ENCODE peak calls at places on chromosomes 5 and 9, in five cellular contexts. A is SW 1271; Z is cardiac septum; T is activated naive CD4-positive, alpha-beta T cell; H is CD4-positive, alpha-beta memory T cell. M is an unnamed sample.

GRCh38 chr5:99586878-99587277 is 658.1 kb upstream of the CHD1 start:
- DNase-seq in A (no peak), Z (no peak), T (no peak), H (no peak), M (no peak)

GRCh38 chr9:123871781-123872180 is 58.1 kb downstream of the DENND1A start:
- DNase-seq in A (no peak), Z (no peak), T (no peak), H (no peak), M (no peak)

GRCh38 chr9:6054280-6055099 is 39.1 kb upstream of the RANBP6 start:
- DNase-seq in A (peak), Z (no peak), T (no peak), H (peak), M (peak)

GRCh38 chr5:39198080-39198479 is 21.3 kb downstream of the FYB1 start:
- DNase-seq in A (no peak), Z (no peak), T (no peak), H (no peak), M (no peak)

GRCh38 chr5:572398-573019 is 39.6 kb upstream of the CEP72 start:
- DNase-seq in A (no peak), Z (no peak), T (no peak), H (no peak), M (no peak)

GRCh38 chr9:115118471-115119156 is 657 bp upstream of the TNC start:
- DNase-seq in A (peak), Z (no peak), T (no peak), H (no peak), M (no peak)

GRCh38 chr5:177098103-177098771 is 11.5 kb downstream of the FGFR4 start:
- DNase-seq in A (no peak), Z (no peak), T (no peak), H (no peak), M (no peak)

GRCh38 chr9:81389569-81389993 is 299.8 kb downstream of the TLE1 start:
- DNase-seq in A (peak), Z (no peak), T (no peak), H (no peak), M (no peak)

GRCh38 chr9:78654324-78654723 is 357.4 kb downstream of the PSAT1 start:
- DNase-seq in A (no peak), Z (no peak), T (no peak), H (no peak), M (no peak)

GRCh38 chr9:131733601-131734061 is 6.2 kb downstream of the RAPGEF1 start:
- DNase-seq in A (peak), Z (no peak), T (no peak), H (peak), M (no peak)

M was measured in stimulated activated naive B cell treated with anti-CD40 and anti-IgM and Interleukin-4, amounts not matched to agents 10 μg/mL and 1 μg/mL and 100 μg/mL, for 72 hours.